ENCODE peak calls at places on chromosome 2, in five cellular contexts. O, Z, Q, A and X are unnamed samples.

GRCh38 chr2:208040199-208041171 is 15.2 kb upstream of the PLEKHM3 start:
- DNase-seq in O (peak), Z (peak), Q (peak), A (peak), X (peak)

GRCh38 chr2:30336978-30337841 is 105.9 kb downstream of the LBH start:
- DNase-seq in O (no peak), Z (no peak), Q (no peak), A (no peak), X (no peak)

GRCh38 chr2:23806665-23807064 is 120.3 kb downstream of the ATAD2B start:
- DNase-seq in O (no peak), Z (no peak), Q (no peak), A (no peak), X (no peak)

GRCh38 chr2:191215666-191216065 is 29.5 kb upstream of the MYO1B start:
- DNase-seq in O (no peak), Z (no peak), Q (no peak), A (no peak), X (no peak)

GRCh38 chr2:86807462-86808275 is 17.0 kb upstream of the CD8A start:
- DNase-seq in O (peak), Z (peak), Q (peak), A (peak), X (no peak)

GRCh38 chr2:8234757-8235374 is 447.0 kb upstream of the ID2 start:
- DNase-seq in O (no peak), Z (no peak), Q (no peak), A (no peak), X (no peak)

GRCh38 chr2:28082131-28082530 is 191.6 kb downstream of the BABAM2 start:
- DNase-seq in O (no peak), Z (no peak), Q (peak), A (peak), X (peak)

GRCh38 chr2:119694994-119695521 is 16.1 kb downstream of the TMEM177 start:
- DNase-seq in O (no peak), Z (no peak), Q (peak), A (peak), X (peak)

GRCh38 chr2:32064021-32064678 is 794 bp downstream of the SPAST start:
- DNase-seq in O (no peak), Z (no peak), Q (no peak), A (peak), X (no peak)

GRCh38 chr2:43084699-43085091 is 141.7 kb downstream of the ZFP36L2 start:
- DNase-seq in O (peak), Z (peak), Q (peak), A (peak), X (peak)

GRCh38 chr2:44016282-44016681 is 20.5 kb upstream of the LRPPRC start:
- DNase-seq in O (no peak), Z (peak), Q (peak), A (peak), X (no peak)

GRCh38 chr2:134838143-134838620 is at the start of gene ACMSD:
- DNase-seq in O (no peak), Z (no peak), Q (no peak), A (no peak), X (no peak)
- TF ChIP-seq CTCF in O (no peak), Z (no peak), Q (no peak), A (no peak), X (no peak)

GRCh38 chr2:223619486-223620129 is 17.4 kb upstream of the SCG2 start:
- DNase-seq in O (no peak), Z (no peak), Q (no peak), A (no peak), X (no peak)

GRCh38 chr2:223614534-223614933 is 12.4 kb upstream of the SCG2 start:
- DNase-seq in O (no peak), Z (no peak), Q (no peak), A (no peak), X (no peak)

GRCh38 chr2:223613017-223613950 is 11.1 kb upstream of the SCG2 start:
- DNase-seq in O (peak), Z (peak), Q (peak), A (peak), X (peak)

GRCh38 chr2:223621901-223622300 is 19.7 kb upstream of the SCG2 start:
- DNase-seq in O (no peak), Z (no peak), Q (no peak), A (no peak), X (no peak)

DNA sequence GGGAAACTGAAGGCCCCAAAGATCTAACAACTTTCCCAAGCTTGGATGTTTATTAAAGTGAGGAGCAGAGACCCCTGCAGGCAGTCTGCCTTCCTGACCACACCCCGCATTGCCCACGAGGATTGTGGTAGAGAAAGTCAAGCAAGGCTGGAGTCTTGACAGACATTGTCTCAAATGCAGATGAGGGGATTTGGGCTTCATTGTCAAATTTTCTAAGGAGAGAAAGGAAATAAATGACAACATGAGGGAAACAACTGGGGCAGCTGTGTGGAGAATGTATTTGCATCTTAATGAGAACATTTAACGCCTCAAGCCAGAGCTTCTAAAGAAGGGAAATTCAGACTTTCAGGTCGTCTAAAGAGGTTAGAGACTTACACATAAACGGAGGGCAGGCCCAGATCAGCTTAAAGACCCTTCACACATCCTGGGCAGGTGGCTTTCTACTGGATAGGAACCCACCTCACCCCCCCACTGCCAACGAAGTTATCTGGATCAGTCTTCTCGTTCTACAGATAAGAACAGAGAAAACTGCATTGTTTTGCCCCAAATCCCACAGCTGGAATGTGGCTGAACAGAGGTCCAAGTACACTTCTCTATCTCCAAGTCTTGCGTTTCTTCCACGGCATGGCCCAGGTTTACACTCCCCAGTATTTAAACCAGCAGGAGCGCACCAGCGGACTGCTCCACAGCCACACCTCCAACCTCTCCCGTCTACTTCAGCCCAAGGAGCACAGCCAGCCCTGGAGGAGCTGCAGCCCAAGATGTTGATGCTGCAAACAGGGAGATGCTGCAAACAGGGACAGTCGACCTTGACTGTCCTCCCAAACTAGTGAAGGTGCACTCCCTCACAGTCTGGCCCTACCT is 16.2 kb upstream of the SCG2 start:
- DNase-seq in O (no peak), Z (no peak), Q (no peak), A (no peak), X (no peak)
- TF ChIP-seq CTCF in O (no peak), Z (no peak), Q (no peak), A (no peak), X (no peak)

GRCh38 chr2:200353873-200354272 is 47.4 kb downstream of the SPATS2L start:
- DNase-seq in O (no peak), Z (no peak), Q (peak), A (no peak), X (no peak)

GRCh38 chr2:200351815-200352214 is 45.3 kb downstream of the SPATS2L start:
- DNase-seq in O (no peak), Z (no peak), Q (peak), A (no peak), X (no peak)

GRCh38 chr2:200353125-200353524 is 46.6 kb downstream of the SPATS2L start:
- DNase-seq in O (no peak), Z (no peak), Q (peak), A (no peak), X (no peak)

GRCh38 chr2:200350796-200351195 is 44.3 kb downstream of the SPATS2L start:
- DNase-seq in O (no peak), Z (no peak), Q (peak), A (peak), X (peak)

GRCh38 chr2:200352631-200353030 is 46.1 kb downstream of the SPATS2L start:
- DNase-seq in O (no peak), Z (no peak), Q (peak), A (peak), X (peak)
- TF ChIP-seq CTCF in O (no peak), Z (no peak), Q (no peak), A (no peak), X (no peak)

GRCh38 chr2:107648781-107649413 is 177.8 kb upstream of the RGPD4 start:
- DNase-seq in O (no peak), Z (no peak), Q (no peak), A (no peak), X (no peak)
- TF ChIP-seq CTCF in O (no peak), Z (no peak), Q (no peak), A (no peak), X (no peak)